ENCODE peak calls at places on chromosomes 4 and X, in six cellular contexts. W is upper lobe of left lung, P is suprapubic skin, D is stomach, S is K562, I is transverse colon. G is an unnamed sample. For H3K4me1, the result is how much of the 10 kb centered on the place peaks cover.

GRCh38 chr4:40621592-40622512 is 7.8 kb downstream of the RBM47 start:
- DNase-seq in I (peak), D (peak), P (peak), S (no peak), W (peak), G (no peak)

GRCh38 chr4:158581161-158581560 is 59.5 kb downstream of the RXFP1 start:
- DNase-seq in S (no peak), D (no peak), P (no peak), I (no peak), W (no peak), G (no peak)

GRCh38 chr4:91826186-91826585 is 477.6 kb upstream of the GRID2 start:
- DNase-seq in D (no peak), I (no peak), S (no peak), P (no peak), W (no peak), G (no peak)

GRCh38 chr4:6548201-6548881 is 26.6 kb upstream of the MAN2B2 start:
- DNase-seq in D (no peak), S (peak), P (no peak), I (no peak), W (no peak), G (no peak)

GRCh38 chr4:67162692-67163091 is 382.6 kb downstream of the CENPC start:
- DNase-seq in I (no peak), P (no peak), D (no peak), W (no peak), S (no peak), G (no peak)

GRCh38 chrX:118702741-118703140 is 24.7 kb upstream of the IL13RA1 start:
- DNase-seq in S (no peak), P (no peak), W (no peak), I (no peak), D (no peak), G (no peak)

GRCh38 chr4:85381968-85382367 is 93.0 kb upstream of the ARHGAP24 start:
- DNase-seq in W (no peak), I (no peak), S (no peak), P (no peak), D (no peak), G (no peak)

GRCh38 chr4:159105063-159105414 is 2.2 kb downstream of the RAPGEF2 start:
- DNase-seq in D (no peak), I (no peak), W (no peak), S (no peak), P (no peak), G (no peak)

GRCh38 chrX:131287556-131288179 is 1.4 kb downstream of the IGSF1 start:
- DNase-seq in P (no peak), S (no peak), W (no peak), D (no peak), I (no peak), G (no peak)

GRCh38 chrX:130878350-130879341 is 24.4 kb downstream of the ENOX2 start:
- DNase-seq in W (peak), I (peak), S (no peak), P (no peak), D (peak), G (no peak)

GRCh38 chrX:129842510-129843208 is 1.0 kb downstream of the ZDHHC9 start:
- DNase-seq in P (no peak), W (peak), S (no peak), D (peak), I (peak), G (no peak)

GRCh38 chrX:129845616-129846190 is 2.0 kb upstream of the ZDHHC9 start:
- DNase-seq in S (no peak), I (no peak), W (peak), D (no peak), P (no peak), G (no peak)

GRCh38 chrX:129843209-129843458 is 552 bp downstream of the ZDHHC9 start:
- DNase-seq in S (peak), D (no peak), P (no peak), I (no peak), W (no peak), G (no peak)

GRCh38 chrX:129846686-129847085 is 3.0 kb upstream of the ZDHHC9 start:
- DNase-seq in W (no peak), I (no peak), P (no peak), S (no peak), D (no peak), G (no peak)

GRCh38 chrX:129843459-129844306 is at the start of gene ZDHHC9:
- DNase-seq in W (peak), I (peak), D (peak), P (peak), S (peak), G (peak)
- TF ChIP-seq POLR2AphosphoS5 in W (peak), I (peak), D (peak), P (no peak), S (no peak), G (peak)

GRCh38 chrX:20089845-20090244 is 26.9 kb downstream of the MAP7D2 start:
- DNase-seq in S (no peak), I (no peak), W (no peak), D (no peak), P (no peak), G (no peak)
- TF ChIP-seq EP300 in S (no peak), I (no peak), W (no peak), D (no peak), P (no peak), G (no peak)

GRCh38 chr4:65508169-65508568 is 162.1 kb downstream of the EPHA5 start:
- DNase-seq in W (no peak), D (no peak), I (no peak), S (no peak), P (no peak), G (no peak)

DNA sequence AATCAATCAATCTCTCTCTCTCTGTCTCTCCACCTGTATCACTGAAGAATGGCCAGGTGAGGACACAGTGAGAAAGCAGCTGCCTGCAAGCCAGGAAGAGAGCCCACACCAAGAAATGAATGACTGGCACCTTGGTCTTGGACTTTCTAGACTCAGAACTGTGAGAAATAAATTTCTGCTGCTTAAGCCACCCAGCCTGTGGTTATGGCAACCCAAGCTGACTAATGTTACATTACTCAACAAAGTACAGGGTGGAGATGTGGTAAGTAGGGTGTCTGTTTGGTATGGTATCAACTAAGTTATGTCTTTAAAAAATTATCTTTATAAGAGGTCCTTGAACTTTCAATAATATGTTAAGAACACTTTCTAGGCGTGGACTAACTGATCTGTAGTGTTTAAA is 159.3 kb downstream of the EPHA5 start:
- DNase-seq in P (no peak), W (no peak), S (no peak), D (no peak), I (no peak), G (no peak)
- H3K4me1 ChIP-seq in P (under half), W (under half), S (under half), D (under half), I (under half), G (under half)

DNA sequence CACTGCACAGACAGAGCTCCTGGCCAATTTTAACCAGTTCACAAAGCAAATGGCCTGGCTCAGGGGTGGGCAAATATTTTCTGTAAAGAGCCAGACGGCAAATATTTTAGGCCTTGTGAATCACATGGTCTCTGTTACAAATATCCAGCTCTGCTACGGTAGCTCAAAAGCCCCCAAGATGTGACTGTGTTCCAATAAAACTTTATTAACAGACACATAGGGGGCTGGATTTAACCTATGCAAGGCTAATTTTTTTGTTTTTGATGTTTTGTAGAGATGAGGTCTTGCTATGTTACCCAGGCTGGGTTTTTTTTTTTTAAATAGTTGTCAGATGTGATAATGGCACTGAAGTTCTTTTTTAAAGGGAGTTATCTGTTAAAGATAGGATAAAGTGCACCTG is 65.4 kb downstream of the PRKX start:
- DNase-seq in W (no peak), I (no peak), P (no peak), S (no peak), D (no peak), G (no peak)
- TF ChIP-seq POLR2AphosphoS5 in W (no peak), I (no peak), P (no peak), S (no peak), D (no peak), G (no peak)

GRCh38 chr4:68948044-68948743 is 3.4 kb downstream of the UGT2A3 start:
- DNase-seq in P (no peak), I (no peak), D (no peak), S (no peak), W (no peak), G (no peak)
- TF ChIP-seq EP300 in P (no peak), I (no peak), D (no peak), S (no peak), W (no peak), G (no peak)

GRCh38 chr4:678765-679481 is 4.6 kb downstream of the MYL5 start:
- DNase-seq in D (no peak), I (no peak), P (peak), W (no peak), S (no peak), G (no peak)
- H3K4me1 ChIP-seq in D (under half), I (under half), P (half or more), W (under half), S (half or more), G (under half)

G was measured in esophagus muscularis mucosa.